ENCODE peak calls at places on chromosome 13, in four cellular contexts. F, Q, V and Y are unnamed samples. For H3K27me3, the result is how much of the 10 kb centered on the place peaks cover.

GRCh38 chr13:88294368-88294767 is 623.2 kb downstream of the SLITRK5 start:
- DNase-seq in F (no peak), Q (no peak), V (no peak), Y (no peak)

GRCh38 chr13:47480121-47480520 is 521.0 kb downstream of the SUCLA2 start:
- DNase-seq in F (no peak), Q (no peak), V (no peak), Y (no peak)

GRCh38 chr13:90757127-90757680 is 590.3 kb upstream of the MIR17HG start:
- DNase-seq in F (no peak), Q (no peak), V (no peak), Y (no peak)

GRCh38 chr13:112931028-112931934 is 37.7 kb upstream of the MCF2L start:
- DNase-seq in F (peak), Q (peak), V (peak), Y (peak)

GRCh38 chr13:112690242-112690943 is 555 bp downstream of the ATP11A start:
- DNase-seq in F (no peak), Q (peak), V (peak), Y (no peak)

GRCh38 chr13:32092471-32092870 is 60.9 kb downstream of the FRY start:
- DNase-seq in F (no peak), Q (no peak), V (no peak), Y (no peak)

GRCh38 chr13:43273362-43273761 is 250.0 kb downstream of the DNAJC15 start:
- DNase-seq in F (no peak), Q (no peak), V (no peak), Y (no peak)

GRCh38 chr13:60155978-60156377 is 7.8 kb downstream of the DIAPH3 start:
- DNase-seq in F (no peak), Q (no peak), V (no peak), Y (no peak)

GRCh38 chr13:76522083-76522755 is 364.0 kb downstream of the KCTD12 start:
- DNase-seq in F (no peak), Q (no peak), V (peak), Y (peak)

GRCh38 chr13:56501750-56502149 is 639.0 kb upstream of the PRR20A start:
- DNase-seq in F (no peak), Q (no peak), V (no peak), Y (no peak)

GRCh38 chr13:39913928-39914327 is 258.5 kb downstream of the COG6 start:
- DNase-seq in F (no peak), Q (no peak), V (no peak), Y (no peak)

GRCh38 chr13:30346159-30346788 is 38.9 kb upstream of the KATNAL1 start:
- DNase-seq in F (no peak), Q (no peak), V (no peak), Y (no peak)

GRCh38 chr13:73657821-73658540 is 476.2 kb downstream of the KLF12 start:
- DNase-seq in F (no peak), Q (no peak), V (no peak), Y (no peak)

GRCh38 chr13:74132768-74133656 is 1.2 kb downstream of the KLF12 start:
- DNase-seq in F (no peak), Q (no peak), V (peak), Y (peak)

GRCh38 chr13:96279904-96280303 is 190.0 kb downstream of the HS6ST3 start:
- DNase-seq in F (no peak), Q (no peak), V (no peak), Y (no peak)

GRCh38 chr13:42707003-42707402 is 74.4 kb upstream of the FAM216B start:
- DNase-seq in F (no peak), Q (no peak), V (no peak), Y (no peak)

GRCh38 chr13:46297338-46297737 is 85.6 kb downstream of the LRRC63 start:
- DNase-seq in F (no peak), Q (no peak), V (no peak), Y (no peak)

GRCh38 chr13:51336746-51337145 is 2.7 kb upstream of the SERPINE3 start:
- DNase-seq in F (no peak), Q (no peak), V (no peak), Y (no peak)

GRCh38 chr13:20404488-20405222 is 121.0 kb downstream of the CRYL1 start:
- DNase-seq in F (no peak), Q (no peak), V (no peak), Y (no peak)

GRCh38 chr13:107799001-107799400 is 416.3 kb downstream of the LIG4 start:
- DNase-seq in F (no peak), Q (no peak), V (no peak), Y (no peak)

GRCh38 chr13:40456397-40456958 is 210.0 kb downstream of the FOXO1 start:
- DNase-seq in F (no peak), Q (no peak), V (no peak), Y (no peak)

GRCh38 chr13:45851171-45851889 is at the start of gene SIAH3:
- DNase-seq in F (no peak), Q (no peak), V (peak), Y (no peak)

GRCh38 chr13:94700051-94700535 is 12.3 kb downstream of the SOX21 start:
- DNase-seq in F (no peak), Q (no peak), V (no peak), Y (no peak)
- H3K27me3 ChIP-seq in F (under half), Q (under half), V (under half), Y (under half)

DNA sequence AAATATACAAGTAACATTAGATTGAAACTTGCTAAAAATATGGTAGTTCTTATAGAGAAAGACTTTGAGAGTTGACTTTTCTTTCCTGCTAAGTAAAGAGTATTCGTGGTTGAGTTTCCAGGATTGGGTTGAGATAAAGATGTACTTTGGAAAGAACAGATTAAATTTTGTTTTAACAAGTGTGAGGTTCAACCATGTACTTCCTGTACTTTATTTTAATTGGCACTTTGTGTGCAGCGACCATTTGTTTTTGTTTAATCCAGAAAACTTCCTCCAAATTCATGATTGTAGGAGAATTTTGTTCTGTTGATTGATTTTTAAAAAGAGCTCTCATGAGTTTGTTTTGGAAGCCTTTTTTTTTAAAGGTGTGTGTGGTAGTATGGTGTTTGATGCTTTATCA is 46.9 kb downstream of the PAN3 start:
- DNase-seq in F (no peak), Q (no peak), V (no peak), Y (no peak)
- TF ChIP-seq YY1 in F (no peak), Q (no peak), V (no peak), Y (no peak)

DNA sequence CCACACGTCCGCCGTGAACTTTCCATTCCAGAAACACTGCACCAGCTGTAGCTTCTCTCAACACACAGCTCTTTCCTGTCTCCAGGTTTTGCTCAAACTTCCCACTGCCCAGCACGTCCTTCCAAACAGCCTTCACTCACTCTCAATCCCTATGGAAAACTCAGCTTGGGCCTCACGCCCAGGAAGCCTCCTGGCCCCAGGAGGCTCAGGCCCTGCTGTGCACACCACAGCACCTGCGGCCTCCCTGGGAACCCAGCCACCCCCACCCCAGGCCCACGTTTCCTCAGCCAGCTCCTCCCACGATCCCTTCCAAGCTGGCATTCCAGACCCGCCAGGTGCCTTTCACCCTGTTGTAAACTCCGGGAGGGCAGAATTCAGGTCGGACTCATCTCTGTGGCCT is 35.2 kb downstream of the C13orf46 start:
- DNase-seq in F (no peak), Q (no peak), V (peak), Y (no peak)
- H3K27me3 ChIP-seq in F (under half), Q (under half), V (under half), Y (under half)

DNA sequence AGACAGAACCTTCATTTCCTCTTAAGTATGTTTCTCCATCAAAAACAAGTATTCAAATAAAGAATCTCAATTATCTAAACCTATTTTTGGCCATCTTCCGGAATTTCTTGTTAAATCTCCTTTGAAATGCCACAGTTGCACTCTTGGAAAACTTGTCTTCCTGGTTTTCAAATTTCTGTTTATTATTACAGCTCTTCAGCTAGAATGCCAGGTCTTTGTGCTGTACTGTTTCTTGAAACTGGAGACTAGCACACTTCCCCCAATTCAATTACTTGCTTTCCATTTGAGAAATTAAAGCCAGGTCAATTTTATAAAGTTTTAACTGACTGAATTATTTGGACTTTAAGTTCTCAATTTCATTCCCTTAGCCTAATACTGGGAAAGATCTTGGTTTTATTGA is 10.2 kb downstream of the KCNRG start:
- DNase-seq in F (no peak), Q (no peak), V (no peak), Y (no peak)
- TF ChIP-seq YY1 in F (no peak), Q (no peak), V (no peak), Y (no peak)

GRCh38 chr13:33348366-33348765 is 62.8 kb upstream of the STARD13 start:
- DNase-seq in F (no peak), Q (no peak), V (no peak), Y (no peak)
- H3K27me3 ChIP-seq in F (under half), Q (under half), V (under half), Y (under half)

GRCh38 chr13:44382635-44383145 is 9.1 kb downstream of the SERP2 start:
- DNase-seq in F (no peak), Q (peak), V (no peak), Y (no peak)

GRCh38 chr13:44379885-44380284 is 6.3 kb downstream of the SERP2 start:
- DNase-seq in F (no peak), Q (no peak), V (no peak), Y (no peak)

GRCh38 chr13:44383945-44384344 is 10.3 kb downstream of the SERP2 start:
- DNase-seq in F (no peak), Q (no peak), V (no peak), Y (no peak)

GRCh38 chr13:44378277-44378676 is 4.7 kb downstream of the SERP2 start:
- DNase-seq in F (no peak), Q (no peak), V (no peak), Y (no peak)

DNA sequence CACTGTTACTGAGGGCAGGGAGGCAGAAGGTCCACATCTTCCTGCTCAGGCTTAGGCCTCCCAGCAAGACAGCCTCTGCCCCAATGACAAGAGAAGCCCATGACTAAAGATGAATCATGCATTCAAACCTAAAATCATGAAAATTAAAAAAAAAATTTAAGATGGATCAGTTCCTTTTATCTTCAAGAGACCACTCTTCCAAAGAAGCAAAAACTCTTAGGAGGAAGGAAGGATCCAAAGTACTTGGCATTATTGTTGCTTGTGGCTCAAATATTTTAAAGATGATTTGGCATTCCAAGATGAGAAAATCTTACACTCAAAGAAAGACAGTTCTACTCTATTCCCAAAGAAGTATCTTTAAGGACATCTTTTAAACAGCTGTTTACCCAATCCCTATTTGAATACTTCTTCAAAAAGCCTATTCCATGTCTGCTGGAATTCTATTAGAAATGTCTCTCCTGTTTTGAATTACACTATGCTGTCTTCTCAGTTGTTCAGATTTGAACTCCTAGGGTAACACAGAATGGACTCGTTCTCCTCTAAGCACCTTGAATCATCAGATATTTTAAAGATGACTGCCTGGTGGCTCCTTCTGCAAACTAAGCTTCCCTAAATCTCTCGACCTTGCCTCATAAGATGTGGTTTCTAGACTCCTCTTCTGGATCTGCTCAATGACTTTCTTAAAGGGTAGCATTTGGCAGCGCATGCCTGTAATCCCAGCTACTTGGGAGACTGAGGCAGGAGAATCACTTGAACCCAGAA is 7.0 kb downstream of the SERP2 start:
- DNase-seq in F (no peak), Q (no peak), V (no peak), Y (no peak)
- TF ChIP-seq YY1 in F (no peak), Q (no peak), V (no peak), Y (no peak)

DNA sequence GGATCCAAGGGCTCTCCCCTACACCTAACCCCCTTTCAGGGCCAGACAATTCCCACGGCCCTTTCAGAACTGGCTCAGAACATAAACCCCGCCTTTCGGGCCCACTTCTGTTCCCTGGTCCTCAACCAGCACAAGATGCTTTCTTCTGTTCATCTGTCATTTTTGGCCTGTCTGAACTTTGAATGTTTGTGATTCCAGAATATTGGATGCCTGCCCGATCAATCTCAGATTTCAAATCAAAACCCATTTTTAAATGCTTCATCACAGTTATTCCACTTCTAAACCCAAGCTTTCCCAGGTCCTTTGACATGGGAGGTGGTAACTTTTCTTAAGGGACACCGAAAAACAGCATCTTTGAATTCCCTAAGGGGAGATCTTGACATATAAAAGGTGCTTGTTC is 167.2 kb downstream of the USP12 start:
- DNase-seq in F (no peak), Q (no peak), V (no peak), Y (no peak)
- H3K27me3 ChIP-seq in F (under half), Q (under half), V (under half), Y (under half)